ENCODE peak calls at places on chromosomes 12 and 14, in eight cellular contexts. S is GM23248, G is uterus, W is cardiac muscle cell, Y is Karpas-422, B is mesendoderm, N is lower lobe of right lung, M is kidney epithelial cell. I is an unnamed sample.

GRCh38 chr14:48690349-48690748 is 895.8 kb downstream of the RPS29 start:
- DNase-seq in B (peak; percentile 29), G (no peak), W (no peak), Y (no peak), S (no peak), N (no peak), M (no peak), I (peak; percentile 5)

GRCh38 chr14:67566908-67567307 is 33.2 kb downstream of the PIGH start:
- DNase-seq in B (peak; percentile 57), G (no peak), N (no peak), Y (no peak), S (no peak), M (no peak), W (peak; percentile 56), I (no peak)

GRCh38 chr12:53626702-53627169 is 554 bp upstream of the ATF7 start:
- DNase-seq in S (no peak), B (no peak), W (no peak), G (no peak), N (no peak), Y (peak; percentile 68), M (no peak), I (no peak)

GRCh38 chr14:52769889-52770288 is 21.5 kb downstream of the GNPNAT1 start:
- DNase-seq in M (no peak), S (no peak), W (no peak), G (no peak), B (no peak), Y (no peak), N (no peak), I (no peak)

GRCh38 chr14:76810953-76811400 is 1.7 kb downstream of the ANGEL1 start:
- DNase-seq in N (no peak), S (peak; percentile 68), M (no peak), B (peak; percentile 68), Y (peak; percentile 75), G (no peak), W (peak; percentile 60), I (peak; percentile 50)

GRCh38 chr12:31363826-31364225 is 37.9 kb upstream of the SINHCAF start:
- DNase-seq in G (no peak), S (no peak), B (no peak), M (no peak), Y (no peak), N (no peak), W (no peak), I (peak; percentile 6)

GRCh38 chr14:89386214-89386886 is 30.7 kb downstream of the FOXN3 start:
- DNase-seq in S (peak; percentile 74), W (no peak), G (no peak), B (no peak), N (no peak), Y (no peak), M (peak; percentile 21), I (no peak)

GRCh38 chr12:24252580-24252979 is 303.1 kb upstream of the SOX5 start:
- DNase-seq in G (no peak), S (no peak), N (no peak), B (no peak), M (no peak), W (no peak), Y (no peak), I (peak; percentile 7)

GRCh38 chr14:99691111-99691885 is 7.2 kb downstream of the CYP46A1 start:
- DNase-seq in N (no peak), B (no peak), S (no peak), Y (no peak), M (no peak), G (peak; percentile 3), W (no peak), I (no peak)

GRCh38 chr14:71235865-71236264 is 328.6 kb downstream of the PCNX1 start:
- DNase-seq in W (peak; percentile 33), S (peak; percentile 35), Y (no peak), N (no peak), B (peak; percentile 53), G (no peak), M (no peak), I (peak; percentile 22)

GRCh38 chr14:97267509-97267908 is 470.3 kb downstream of the VRK1 start:
- DNase-seq in G (no peak), B (no peak), W (no peak), M (no peak), S (peak; percentile 32), Y (no peak), N (no peak), I (no peak)

GRCh38 chr14:101030586-101030985 is 127.1 kb upstream of the RTL1 start:
- DNase-seq in Y (no peak), S (no peak), M (no peak), W (no peak), G (no peak), N (no peak), B (no peak), I (no peak)

GRCh38 chr12:50220357-50221061 is 53.3 kb upstream of the CERS5 start:
- DNase-seq in M (no peak), N (no peak), W (peak; percentile 81), B (peak; percentile 47), S (peak; percentile 81), G (no peak), Y (peak; percentile 53), I (no peak)

GRCh38 chr12:108287227-108287626 is 51.9 kb downstream of the CMKLR1 start:
- DNase-seq in G (no peak), M (no peak), Y (no peak), N (no peak), B (no peak), S (no peak), W (no peak), I (no peak)

GRCh38 chr12:57133013-57133569 is 4.8 kb downstream of the LRP1 start:
- DNase-seq in B (peak; percentile 78), Y (no peak), G (peak; percentile 22), N (no peak), M (no peak), W (peak; percentile 68), S (peak; percentile 90), I (peak; percentile 64)

GRCh38 chr12:56596815-56597214 is 33.3 kb downstream of the BAZ2A start:
- DNase-seq in S (no peak), Y (no peak), N (no peak), B (peak; percentile 86), G (no peak), M (no peak), W (no peak), I (peak; percentile 55)

GRCh38 chr12:121296618-121297476 is at the start of gene CAMKK2:
- DNase-seq in W (peak; percentile 86), M (peak; percentile 28), S (peak; percentile 92), B (peak; percentile 94), G (peak; percentile 88), Y (peak; percentile 96), N (peak; percentile 89), I (peak; percentile 98)

GRCh38 chr14:22264759-22265158 is 324.3 kb downstream of the DAD1 start:
- DNase-seq in W (no peak), G (no peak), N (no peak), Y (no peak), M (no peak), B (no peak), S (no peak), I (no peak)

GRCh38 chr14:99255621-99256482 is 16.1 kb downstream of the BCL11B start:
- DNase-seq in Y (no peak), M (no peak), S (no peak), B (no peak), N (no peak), W (no peak), G (no peak), I (no peak)

GRCh38 chr14:103880334-103880985 is 33.1 kb upstream of the PPP1R13B start:
- DNase-seq in B (no peak), N (peak; percentile 90), W (peak; percentile 87), M (peak; percentile 34), G (peak; percentile 74), S (peak; percentile 78), Y (no peak), I (no peak)
- H3K4me3 ChIP-seq in B (no peak overlapping the region), N (peak overlapping the region; percentile 49), W (no peak overlapping the region), M (no peak overlapping the region), G (no peak overlapping the region), S (peak overlapping the region; percentile 63), Y (no peak overlapping the region), I (no peak overlapping the region)

GRCh38 chr14:64416348-64416932 is 28.3 kb downstream of the MTHFD1 start:
- DNase-seq in M (no peak), S (no peak), G (no peak), W (no peak), Y (no peak), B (no peak), N (no peak), I (no peak)
- H3K36me3 ChIP-seq in M (peaks cover 1% of the 10 kb centered on the region), S (peaks cover 15% of the 10 kb centered on the region), G (no peaks in the 10 kb centered on the region), W (peaks cover 22% of the 10 kb centered on the region), Y (peaks cover 61% of the 10 kb centered on the region), B (peaks cover 10% of the 10 kb centered on the region), N (peaks cover 80% of the 10 kb centered on the region), I (peaks cover 49% of the 10 kb centered on the region)

GRCh38 chr12:124517260-124518050 is 50.0 kb downstream of the NCOR2 start:
- DNase-seq in S (peak; percentile 82), B (no peak), W (peak; percentile 66), G (peak; percentile 64), Y (no peak), N (peak; percentile 79), M (no peak), I (peak; percentile 82)
- H3K4me3 ChIP-seq in S (peak overlapping the region; percentile 76), B (no peak overlapping the region), W (no peak overlapping the region), G (peak overlapping the region; percentile 24), Y (no peak overlapping the region), N (peak overlapping the region; percentile 65), M (peak overlapping the region; percentile 65), I (no peak overlapping the region)

GRCh38 chr14:24160850-24161804 is at the start of gene IRF9:
- DNase-seq in S (peak; percentile 92), W (peak; percentile 97), N (peak; percentile 95), M (peak; percentile 73), G (peak; percentile 98), Y (peak; percentile 99), B (peak; percentile 98), I (peak; percentile 98)
- H3K36me3 ChIP-seq in S (peaks cover 30% of the 10 kb centered on the region), W (peaks cover 28% of the 10 kb centered on the region), N (peaks cover 81% of the 10 kb centered on the region), M (peaks cover 13% of the 10 kb centered on the region), G (no peaks in the 10 kb centered on the region), Y (peaks cover 56% of the 10 kb centered on the region), B (peaks cover 22% of the 10 kb centered on the region), I (peaks cover 33% of the 10 kb centered on the region)

DNA sequence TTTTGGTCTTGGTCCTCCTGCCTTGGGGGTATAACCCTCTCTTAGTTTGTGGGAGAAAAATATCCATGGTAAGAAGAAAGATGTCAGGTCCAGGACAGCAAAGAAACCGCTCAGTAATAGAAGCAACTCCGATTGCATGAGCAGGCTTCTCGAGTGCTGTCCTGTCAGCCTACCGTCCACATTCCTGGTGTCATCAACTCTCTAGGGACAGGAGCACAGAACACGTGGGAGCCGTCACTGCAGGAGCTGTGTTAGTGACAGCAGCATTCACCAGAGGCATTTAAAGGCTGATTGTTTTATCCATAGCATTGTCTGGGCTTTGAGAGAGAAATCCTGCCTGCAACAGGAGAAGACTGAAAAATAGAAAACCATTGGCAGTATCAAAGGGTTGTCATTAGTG is 244.2 kb downstream of the CACNA1C start:
- DNase-seq in B (no peak), N (no peak), Y (no peak), G (no peak), M (no peak), W (no peak), S (no peak), I (no peak)
- H3K4me3 ChIP-seq in B (no peak overlapping the region), N (no peak overlapping the region), Y (no peak overlapping the region), G (no peak overlapping the region), M (no peak overlapping the region), W (no peak overlapping the region), S (no peak overlapping the region), I (no peak overlapping the region)

GRCh38 chr12:132111641-132112304 is 32.3 kb downstream of the DDX51 start:
- DNase-seq in W (no peak), N (no peak), Y (no peak), S (no peak), M (no peak), B (no peak), G (no peak), I (no peak)
- H3K36me3 ChIP-seq in W (peaks cover 26% of the 10 kb centered on the region), N (peaks cover 65% of the 10 kb centered on the region), Y (peaks cover 25% of the 10 kb centered on the region), S (peaks cover 27% of the 10 kb centered on the region), M (peaks cover 2% of the 10 kb centered on the region), B (peaks cover 4% of the 10 kb centered on the region), G (no peaks in the 10 kb centered on the region), I (peaks cover 11% of the 10 kb centered on the region)